ENCODE peak calls at places on chromosomes 7 and 10, in five cellular contexts. One of them, this sample, is unnamed.

GRCh38 chr10:32446701-32447406 is 914 bp downstream of the CCDC7 start:
- DNase-seq in mammary epithelial cell: no peak
- DNase-seq in lower lobe of right lung: no peak
- DNase-seq in neural progenitor cell: no peak
- DNase-seq in fibroblast of the aortic adventitia: peak
- DNase-seq in this sample: no peak

GRCh38 chr10:62178568-62178967 is 90.1 kb downstream of the RTKN2 start:
- DNase-seq in lower lobe of right lung: no peak
- DNase-seq in fibroblast of the aortic adventitia: peak
- DNase-seq in neural progenitor cell: no peak
- DNase-seq in mammary epithelial cell: no peak
- DNase-seq in this sample: no peak

GRCh38 chr7:20395094-20395493 is 64.4 kb downstream of the ITGB8 start:
- DNase-seq in fibroblast of the aortic adventitia: peak
- DNase-seq in mammary epithelial cell: peak
- DNase-seq in neural progenitor cell: no peak
- DNase-seq in lower lobe of right lung: no peak
- DNase-seq in this sample: no peak

GRCh38 chr10:14609178-14609577 is 165.5 kb downstream of the FAM107B start:
- DNase-seq in lower lobe of right lung: no peak
- DNase-seq in neural progenitor cell: no peak
- DNase-seq in mammary epithelial cell: no peak
- DNase-seq in fibroblast of the aortic adventitia: no peak
- DNase-seq in this sample: no peak

GRCh38 chr7:85186521-85187241 is at the start of gene SEMA3D:
- DNase-seq in mammary epithelial cell: peak
- DNase-seq in lower lobe of right lung: peak
- DNase-seq in fibroblast of the aortic adventitia: peak
- DNase-seq in neural progenitor cell: peak
- DNase-seq in this sample: no peak

GRCh38 chr7:90999989-91000979 is 263.9 kb upstream of the FZD1 start:
- DNase-seq in lower lobe of right lung: no peak
- DNase-seq in neural progenitor cell: peak
- DNase-seq in fibroblast of the aortic adventitia: peak
- DNase-seq in mammary epithelial cell: peak
- DNase-seq in this sample: peak

GRCh38 chr7:31084226-31084625 is 32.1 kb downstream of the ADCYAP1R1 start:
- DNase-seq in mammary epithelial cell: no peak
- DNase-seq in neural progenitor cell: no peak
- DNase-seq in fibroblast of the aortic adventitia: no peak
- DNase-seq in lower lobe of right lung: peak
- DNase-seq in this sample: no peak

GRCh38 chr10:79608505-79609375 is 2.0 kb upstream of the SFTPA1 start:
- DNase-seq in neural progenitor cell: peak
- DNase-seq in lower lobe of right lung: no peak
- DNase-seq in mammary epithelial cell: no peak
- DNase-seq in fibroblast of the aortic adventitia: peak
- DNase-seq in this sample: no peak

GRCh38 chr10:24465899-24466615 is 257.1 kb downstream of the KIAA1217 start:
- DNase-seq in mammary epithelial cell: peak
- DNase-seq in neural progenitor cell: no peak
- DNase-seq in lower lobe of right lung: no peak
- DNase-seq in fibroblast of the aortic adventitia: peak
- DNase-seq in this sample: peak

GRCh38 chr10:128263891-128264688 is 137.9 kb upstream of the MKI67 start:
- DNase-seq in fibroblast of the aortic adventitia: peak
- DNase-seq in neural progenitor cell: peak
- DNase-seq in mammary epithelial cell: peak
- DNase-seq in lower lobe of right lung: peak
- DNase-seq in this sample: no peak

GRCh38 chr10:122176232-122176865 is 94.7 kb upstream of the BTBD16 start:
- DNase-seq in neural progenitor cell: peak
- DNase-seq in mammary epithelial cell: no peak
- DNase-seq in lower lobe of right lung: no peak
- DNase-seq in fibroblast of the aortic adventitia: peak
- DNase-seq in this sample: no peak

GRCh38 chr10:130929422-130930325 is 381.8 kb downstream of the TCERG1L start:
- DNase-seq in mammary epithelial cell: no peak
- DNase-seq in neural progenitor cell: no peak
- DNase-seq in fibroblast of the aortic adventitia: no peak
- DNase-seq in lower lobe of right lung: no peak
- DNase-seq in this sample: no peak

GRCh38 chr10:127132434-127132833 is 64.0 kb downstream of the INSYN2A start:
- DNase-seq in neural progenitor cell: no peak
- DNase-seq in fibroblast of the aortic adventitia: no peak
- DNase-seq in lower lobe of right lung: no peak
- DNase-seq in mammary epithelial cell: no peak
- DNase-seq in this sample: no peak

GRCh38 chr7:73432676-73433075 is 902 bp upstream of the FZD9 start:
- DNase-seq in fibroblast of the aortic adventitia: no peak
- DNase-seq in mammary epithelial cell: no peak
- DNase-seq in lower lobe of right lung: no peak
- DNase-seq in neural progenitor cell: no peak
- DNase-seq in this sample: no peak

GRCh38 chr7:73436031-73436929 is 2.7 kb downstream of the FZD9 start:
- DNase-seq in lower lobe of right lung: no peak
- DNase-seq in neural progenitor cell: no peak
- DNase-seq in mammary epithelial cell: no peak
- DNase-seq in fibroblast of the aortic adventitia: no peak
- DNase-seq in this sample: no peak

GRCh38 chr7:73435471-73436009 is 2.0 kb downstream of the FZD9 start:
- DNase-seq in mammary epithelial cell: no peak
- DNase-seq in neural progenitor cell: no peak
- DNase-seq in lower lobe of right lung: no peak
- DNase-seq in fibroblast of the aortic adventitia: no peak
- DNase-seq in this sample: no peak

GRCh38 chr7:73434701-73435069 is 1.1 kb downstream of the FZD9 start:
- DNase-seq in lower lobe of right lung: no peak
- DNase-seq in fibroblast of the aortic adventitia: no peak
- DNase-seq in mammary epithelial cell: no peak
- DNase-seq in neural progenitor cell: no peak
- DNase-seq in this sample: no peak

DNA sequence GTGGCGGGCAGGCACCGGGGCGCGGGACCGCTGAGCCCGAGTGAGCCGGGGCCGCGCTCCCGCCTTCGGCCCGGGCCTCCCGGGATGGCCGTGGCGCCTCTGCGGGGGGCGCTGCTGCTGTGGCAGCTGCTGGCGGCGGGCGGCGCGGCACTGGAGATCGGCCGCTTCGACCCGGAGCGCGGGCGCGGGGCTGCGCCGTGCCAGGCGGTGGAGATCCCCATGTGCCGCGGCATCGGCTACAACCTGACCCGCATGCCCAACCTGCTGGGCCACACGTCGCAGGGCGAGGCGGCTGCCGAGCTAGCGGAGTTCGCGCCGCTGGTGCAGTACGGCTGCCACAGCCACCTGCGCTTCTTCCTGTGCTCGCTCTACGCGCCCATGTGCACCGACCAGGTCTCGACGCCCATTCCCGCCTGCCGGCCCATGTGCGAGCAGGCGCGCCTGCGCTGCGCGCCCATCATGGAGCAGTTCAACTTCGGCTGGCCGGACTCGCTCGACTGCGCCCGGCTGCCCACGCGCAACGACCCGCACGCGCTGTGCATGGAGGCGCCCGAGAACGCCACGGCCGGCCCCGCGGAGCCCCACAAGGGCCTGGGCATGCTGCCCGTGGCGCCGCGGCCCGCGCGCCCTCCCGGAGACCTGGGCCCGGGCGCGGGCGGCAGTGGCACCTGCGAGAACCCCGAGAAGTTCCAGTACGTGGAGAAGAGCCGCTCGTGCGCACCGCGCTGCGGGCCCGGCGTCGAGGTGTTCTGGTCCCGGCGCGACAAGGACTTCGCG is 534 bp downstream of the FZD9 start:
- DNase-seq in mammary epithelial cell: no peak
- DNase-seq in lower lobe of right lung: no peak
- DNase-seq in neural progenitor cell: no peak
- DNase-seq in fibroblast of the aortic adventitia: no peak
- DNase-seq in this sample: no peak
- H3K4me3 ChIP-seq in mammary epithelial cell: peak
- H3K4me3 ChIP-seq in lower lobe of right lung: peak
- H3K4me3 ChIP-seq in neural progenitor cell: peak
- H3K4me3 ChIP-seq in fibroblast of the aortic adventitia: peak
- H3K4me3 ChIP-seq in this sample: peak

GRCh38 chr10:22980822-22981221 is 53.0 kb downstream of the ARMC3 start:
- DNase-seq in mammary epithelial cell: no peak
- DNase-seq in fibroblast of the aortic adventitia: no peak
- DNase-seq in neural progenitor cell: no peak
- DNase-seq in lower lobe of right lung: no peak
- DNase-seq in this sample: no peak
- TF ChIP-seq CTCF in mammary epithelial cell: no peak
- TF ChIP-seq CTCF in fibroblast of the aortic adventitia: no peak
- TF ChIP-seq CTCF in neural progenitor cell: no peak
- TF ChIP-seq CTCF in lower lobe of right lung: no peak
- TF ChIP-seq CTCF in this sample: no peak

GRCh38 chr10:120963053-120963533 is 111.9 kb downstream of the WDR11 start:
- DNase-seq in mammary epithelial cell: no peak
- DNase-seq in lower lobe of right lung: peak
- DNase-seq in fibroblast of the aortic adventitia: no peak
- DNase-seq in neural progenitor cell: peak
- DNase-seq in this sample: no peak
- H3K4me3 ChIP-seq in mammary epithelial cell: no peak
- H3K4me3 ChIP-seq in lower lobe of right lung: no peak
- H3K4me3 ChIP-seq in fibroblast of the aortic adventitia: no peak
- H3K4me3 ChIP-seq in neural progenitor cell: peak
- H3K4me3 ChIP-seq in this sample: no peak

GRCh38 chr10:22339761-22340361 is 5.4 kb upstream of the SPAG6 start:
- DNase-seq in mammary epithelial cell: no peak
- DNase-seq in lower lobe of right lung: no peak
- DNase-seq in fibroblast of the aortic adventitia: peak
- DNase-seq in neural progenitor cell: no peak
- DNase-seq in this sample: no peak
- TF ChIP-seq CTCF in mammary epithelial cell: no peak
- TF ChIP-seq CTCF in lower lobe of right lung: no peak
- TF ChIP-seq CTCF in fibroblast of the aortic adventitia: no peak
- TF ChIP-seq CTCF in neural progenitor cell: no peak
- TF ChIP-seq CTCF in this sample: no peak

This sample was measured in BJ.